ENCODE peak calls at places on chromosomes 6 and 20, in nine cellular contexts. A is left ventricle myocardium inferior; D is activated T-helper 1 cell treated with anti-CD3 and anti-CD28 coated beads, Interleukin-2, amount 50 U/mL, for 16 hours; W is mucosa of descending colon; T is right cardiac atrium; K is stimulated activated CD4-positive, alpha-beta T cell treated with anti-CD3 and anti-CD28 coated beads, Interleukin-1b, Interleukin-23, amount 100 ng/mL, for 1 hour; B is brain pericyte; U is NCI-H345; G is midbrain. M is an unnamed sample.

GRCh38 chr6:44915111-44915510 is 413.0 kb upstream of the RUNX2 start:
- DNase-seq in A (no peak), D (no peak), W (no peak), T (no peak), K (no peak), B (no peak), U (no peak), G (no peak), M (no peak)

GRCh38 chr6:24458937-24459336 is 30.4 kb downstream of the GPLD1 start:
- DNase-seq in A (no peak), D (no peak), W (no peak), T (no peak), K (no peak), B (no peak), U (no peak), G (no peak), M (no peak)

GRCh38 chr6:109454483-109455160 is 950 bp downstream of the MICAL1 start:
- DNase-seq in A (no peak), D (peak; percentile 30), W (peak; percentile 63), T (no peak), K (no peak), B (no peak), U (peak; percentile 41), G (peak; percentile 32), M (peak; percentile 28)

GRCh38 chr6:36463686-36464085 is 20.9 kb downstream of the KCTD20 start:
- DNase-seq in A (no peak), D (no peak), W (no peak), T (no peak), K (no peak), B (no peak), U (no peak), G (no peak), M (peak; percentile 33)

GRCh38 chr20:35135867-35136586 is 11.1 kb downstream of the EDEM2 start:
- DNase-seq in A (peak; percentile 36), D (no peak), W (no peak), T (peak; percentile 87), K (no peak), B (no peak), U (no peak), G (no peak), M (peak; percentile 91)

GRCh38 chr6:56168601-56169000 is 78.8 kb downstream of the COL21A1 start:
- DNase-seq in A (no peak), D (no peak), W (no peak), T (no peak), K (no peak), B (no peak), U (no peak), G (no peak), M (peak; percentile 54)

GRCh38 chr20:37615507-37616425 is 78.1 kb upstream of the CTNNBL1 start:
- DNase-seq in A (no peak), D (peak; percentile 19), W (peak; percentile 71), T (no peak), K (peak; percentile 43), B (no peak), U (peak; percentile 35), G (peak; percentile 0), M (peak; percentile 19)

GRCh38 chr20:32052090-32052791 is at the start of gene HCK:
- DNase-seq in A (peak; percentile 49), D (no peak), W (no peak), T (peak; percentile 56), K (no peak), B (no peak), U (no peak), G (no peak), M (no peak)

GRCh38 chr20:24048014-24048611 is 59.5 kb upstream of the GGTLC1 start:
- DNase-seq in A (no peak), D (no peak), W (no peak), T (no peak), K (no peak), B (no peak), U (peak; percentile 41), G (no peak), M (no peak)

GRCh38 chr6:117909638-117910037 is 2.6 kb downstream of the SLC35F1 start:
- DNase-seq in A (no peak), D (no peak), W (no peak), T (no peak), K (no peak), B (no peak), U (no peak), G (no peak), M (no peak)

GRCh38 chr6:7639427-7639826 is 49.4 kb downstream of the SNRNP48 start:
- DNase-seq in A (no peak), D (no peak), W (no peak), T (no peak), K (no peak), B (no peak), U (no peak), G (no peak), M (no peak)

GRCh38 chr6:140921366-140922226 is 1211.1 kb upstream of the GJE1 start:
- DNase-seq in A (no peak), D (no peak), W (peak; percentile 32), T (no peak), K (no peak), B (peak; percentile 59), U (peak; percentile 22), G (peak; percentile 49), M (peak; percentile 87)

GRCh38 chr20:24678351-24679106 is 209.1 kb downstream of the SYNDIG1 start:
- DNase-seq in A (no peak), D (no peak), W (no peak), T (no peak), K (no peak), B (no peak), U (no peak), G (no peak), M (no peak)

GRCh38 chr6:116369540-116370327 is 1.0 kb upstream of the DSE start:
- DNase-seq in A (no peak), D (no peak), W (no peak), T (no peak), K (no peak), B (no peak), U (no peak), G (no peak), M (no peak)

GRCh38 chr6:68197356-68197755 is 437.7 kb upstream of the ADGRB3 start:
- DNase-seq in A (no peak), D (no peak), W (no peak), T (no peak), K (no peak), B (no peak), U (no peak), G (no peak), M (no peak)

GRCh38 chr6:7540595-7540994 is 876 bp upstream of the DSP start:
- DNase-seq in A (peak; percentile 40), D (no peak), W (no peak), T (peak; percentile 37), K (no peak), B (no peak), U (no peak), G (no peak), M (no peak)

GRCh38 chr20:58481541-58482021 is 33.6 kb downstream of the APCDD1L start:
- DNase-seq in A (no peak), D (peak; percentile 16), W (peak; percentile 47), T (peak; percentile 46), K (peak; percentile 32), B (no peak), U (no peak), G (peak; percentile 32), M (peak; percentile 72)

GRCh38 chr6:98463038-98463437 is 371.3 kb upstream of the POU3F2 start:
- DNase-seq in A (no peak), D (no peak), W (no peak), T (no peak), K (no peak), B (no peak), U (peak; percentile 86), G (no peak), M (no peak)

GRCh38 chr6:158286413-158286812 is 25.9 kb upstream of the TULP4 start:
- DNase-seq in A (no peak), D (no peak), W (no peak), T (no peak), K (no peak), B (no peak), U (no peak), G (no peak), M (no peak)

GRCh38 chr20:17210983-17211382 is 15.9 kb upstream of the PCSK2 start:
- DNase-seq in A (no peak), D (no peak), W (no peak), T (no peak), K (no peak), B (no peak), U (no peak), G (no peak), M (peak; percentile 1)

M was measured in ELR.